ENCODE peak calls at places on chromosomes 2 and 18, in nine cellular contexts. R is adrenal gland, M is left ventricle myocardium inferior, N is bronchial epithelial cell, H is brain microvascular endothelial cell, C is choroid plexus epithelial cell, W is upper lobe of right lung, P is fibroblast of pulmonary artery, T is dorsolateral prefrontal cortex. I is an unnamed sample.
A peak's percentile ranks its signal among the peaks of the same experiment; 100 is the strongest.

GRCh38 chr18:79556829-79557585 is 122.6 kb upstream of the CTDP1 start:
- DNase-seq in R (no peak), C (no peak), T (no peak), N (no peak), W (peak; percentile 48), M (no peak), P (no peak), H (no peak), I (no peak)

GRCh38 chr2:117330611-117331010 is 483.9 kb upstream of the DDX18 start:
- DNase-seq in M (no peak), N (no peak), P (no peak), R (no peak), H (no peak), T (no peak), W (no peak), C (no peak), I (no peak)

GRCh38 chr2:132489150-132489549 is 72.5 kb downstream of the GPR39 start:
- DNase-seq in P (peak; percentile 12), M (peak; percentile 16), N (no peak), T (no peak), H (peak; percentile 11), C (peak; percentile 9), R (no peak), W (no peak), I (no peak)

GRCh38 chr2:227325824-227326195 is 759 bp downstream of the MFF start:
- DNase-seq in T (no peak), R (peak; percentile 65), W (peak; percentile 66), C (peak; percentile 52), H (peak; percentile 33), N (peak; percentile 35), M (peak; percentile 34), P (peak; percentile 57), I (no peak)

GRCh38 chr2:169254774-169255173 is 107.6 kb downstream of the LRP2 start:
- DNase-seq in P (no peak), T (no peak), M (no peak), R (no peak), C (peak; percentile 0), W (no peak), N (no peak), H (no peak), I (no peak)

GRCh38 chr2:9300829-9301453 is 94.3 kb downstream of the ASAP2 start:
- DNase-seq in W (no peak), H (no peak), M (no peak), C (no peak), T (no peak), R (no peak), N (peak; percentile 51), P (no peak), I (no peak)

GRCh38 chr2:42010743-42011298 is 37.0 kb upstream of the PKDCC start:
- DNase-seq in T (no peak), N (peak; percentile 6), M (no peak), P (peak; percentile 77), R (peak; percentile 66), W (no peak), C (peak; percentile 82), H (peak; percentile 88), I (peak; percentile 57)

GRCh38 chr2:11344956-11345671 is 678 bp upstream of the ROCK2 start:
- DNase-seq in C (peak; percentile 60), T (no peak), R (peak; percentile 84), H (peak; percentile 18), M (peak; percentile 40), N (peak; percentile 21), W (peak; percentile 79), P (peak; percentile 89), I (no peak)

GRCh38 chr18:43982582-43982981 is 698.1 kb upstream of the SETBP1 start:
- DNase-seq in M (no peak), P (no peak), R (no peak), C (no peak), H (no peak), T (no peak), W (no peak), N (no peak), I (no peak)

GRCh38 chr18:72086421-72086820 is 457.7 kb downstream of the CBLN2 start:
- DNase-seq in P (peak; percentile 47), C (peak; percentile 56), N (peak; percentile 8), H (no peak), R (no peak), T (no peak), M (no peak), W (no peak), I (no peak)

GRCh38 chr2:218607436-218608115 is at the start of gene PLCD4:
- DNase-seq in T (no peak), N (peak; percentile 92), M (no peak), C (peak; percentile 66), R (peak; percentile 78), W (no peak), P (peak; percentile 69), H (peak; percentile 67), I (peak; percentile 16)

GRCh38 chr2:152047826-152048476 is 50.9 kb downstream of the CACNB4 start:
- DNase-seq in N (no peak), H (no peak), W (no peak), R (no peak), T (no peak), P (no peak), M (no peak), C (no peak), I (no peak)

GRCh38 chr2:152050915-152051314 is 47.9 kb downstream of the CACNB4 start:
- DNase-seq in P (no peak), R (no peak), C (no peak), M (no peak), N (no peak), H (no peak), W (no peak), T (no peak), I (no peak)

GRCh38 chr2:152050345-152050744 is 48.5 kb downstream of the CACNB4 start:
- DNase-seq in N (no peak), W (no peak), R (no peak), M (no peak), P (no peak), C (no peak), H (no peak), T (no peak), I (no peak)

GRCh38 chr2:152042636-152043615 is 55.9 kb downstream of the CACNB4 start:
- DNase-seq in T (no peak), C (no peak), P (no peak), R (no peak), M (no peak), H (no peak), W (no peak), N (no peak), I (no peak)

DNA sequence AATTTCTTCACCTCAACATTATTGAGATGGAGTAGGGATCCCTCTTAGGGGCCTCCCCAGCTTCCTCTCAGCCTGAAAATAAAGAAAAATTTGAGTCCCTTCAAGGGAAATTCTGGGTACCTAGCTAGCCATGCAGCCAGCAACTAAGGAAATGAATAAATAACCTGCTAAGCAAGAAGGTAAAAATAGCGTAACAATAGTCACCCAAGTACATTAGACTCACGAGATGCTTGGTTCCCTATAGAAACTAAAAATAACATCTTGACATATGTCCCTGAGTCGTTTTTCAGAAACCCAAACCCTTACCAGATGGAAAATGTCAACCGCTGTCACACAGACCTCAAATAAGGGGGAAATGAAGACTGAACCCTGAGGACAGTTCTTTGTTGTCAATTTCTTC is 51.9 kb downstream of the CACNB4 start:
- DNase-seq in N (no peak), T (no peak), M (no peak), P (no peak), H (no peak), C (no peak), W (no peak), R (no peak), I (no peak)
- H3K4me3 ChIP-seq in N (no peak overlapping the region), T (no peak overlapping the region), M (no peak overlapping the region), P (no peak overlapping the region), H (no peak overlapping the region), C (no peak overlapping the region), W (no peak overlapping the region), R (no peak overlapping the region), I (no peak overlapping the region)

DNA sequence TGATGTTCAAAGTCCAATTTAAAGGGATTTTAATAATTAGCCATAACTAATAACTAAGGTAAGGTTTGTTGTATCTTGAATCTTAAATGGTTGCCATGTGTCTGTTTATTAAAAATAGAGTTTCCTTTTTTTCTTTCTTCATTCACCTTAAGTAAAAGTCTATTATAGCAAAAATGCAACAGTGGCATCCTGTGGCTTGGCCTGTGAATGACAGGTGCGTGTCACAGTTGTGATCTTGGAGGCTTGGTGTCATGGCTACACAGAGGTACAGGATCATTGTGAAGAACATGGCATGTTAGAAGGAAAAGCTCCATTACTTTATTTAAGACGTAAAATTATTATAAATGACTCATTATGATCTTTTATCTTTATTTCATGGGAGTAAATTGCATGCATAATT is 246.1 kb downstream of the BCL2 start:
- DNase-seq in W (no peak), C (no peak), P (no peak), T (no peak), H (no peak), R (no peak), M (no peak), N (no peak), I (no peak)
- TF ChIP-seq CTCF in W (no peak), C (no peak), P (no peak), T (no peak), H (no peak), R (no peak), M (no peak), N (no peak), I (no peak)

DNA sequence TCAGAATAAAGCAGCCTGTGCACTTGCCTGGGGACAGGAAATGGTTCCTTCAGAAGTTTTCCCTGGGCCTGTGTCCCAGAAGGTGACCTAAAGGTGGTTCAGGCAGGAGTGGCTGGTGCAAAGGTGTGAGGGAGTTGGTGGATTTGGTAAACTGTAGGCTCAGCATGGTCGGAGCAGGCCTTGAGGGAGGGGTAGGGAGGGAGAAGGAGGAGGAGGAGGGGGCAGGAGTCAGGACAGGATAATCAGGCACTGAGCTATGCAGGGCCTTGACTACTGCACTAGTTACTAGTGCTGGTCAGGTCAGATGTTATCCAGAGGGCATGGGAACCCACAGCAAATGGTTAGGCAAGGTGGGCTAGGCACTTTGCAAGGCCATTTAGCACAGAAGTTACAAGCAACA is 21.3 kb downstream of the LYPD6B start:
- DNase-seq in T (no peak), W (no peak), N (no peak), R (no peak), H (no peak), M (no peak), C (no peak), P (no peak), I (no peak)
- H3K4me3 ChIP-seq in T (no peak overlapping the region), W (no peak overlapping the region), N (no peak overlapping the region), R (no peak overlapping the region), H (no peak overlapping the region), M (no peak overlapping the region), C (no peak overlapping the region), P (no peak overlapping the region), I (no peak overlapping the region)

GRCh38 chr2:12719400-12720104 is 2.8 kb downstream of the TRIB2 start:
- DNase-seq in M (no peak), R (no peak), T (no peak), C (peak; percentile 81), W (no peak), P (peak; percentile 83), H (no peak), N (peak; percentile 60), I (no peak)
- TF ChIP-seq CTCF in M (no peak), R (no peak), T (no peak), C (no peak), W (no peak), P (no peak), H (no peak), N (no peak), I (no peak)

DNA sequence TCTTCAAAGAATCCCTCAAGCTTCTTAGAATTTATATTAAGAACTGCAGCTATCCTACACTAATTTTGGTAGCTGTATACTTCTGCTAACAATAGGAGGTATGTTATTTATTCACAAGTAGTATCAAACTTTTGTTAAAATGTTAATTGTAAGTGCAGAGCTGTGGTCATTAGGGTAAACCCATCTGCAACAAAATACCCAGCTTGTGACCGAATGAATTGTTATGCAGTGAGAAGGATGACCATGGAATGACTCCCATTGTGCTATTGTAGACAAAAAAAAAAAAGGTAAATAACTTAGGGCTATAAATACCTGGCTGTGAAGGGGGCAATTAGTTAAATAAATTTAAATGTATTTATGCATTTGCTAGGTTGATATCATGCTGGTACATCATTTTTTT is 186.1 kb downstream of the ADCYAP1 start:
- DNase-seq in N (no peak), T (no peak), W (no peak), M (no peak), C (no peak), R (no peak), H (no peak), P (no peak), I (no peak)
- H3K4me3 ChIP-seq in N (no peak overlapping the region), T (no peak overlapping the region), W (no peak overlapping the region), M (no peak overlapping the region), C (no peak overlapping the region), R (no peak overlapping the region), H (no peak overlapping the region), P (no peak overlapping the region), I (no peak overlapping the region)

I was measured in AG04449.